ENCODE peak calls at places on chromosome 12, in five cellular contexts. D is NCI-H1417 treated with DMSO at 0.1 percent for 48 hours; Y is lung microvascular endothelial cell; G is NCI-H187; F is Jurkat, Clone E6-1. H is an unnamed sample.

GRCh38 chr12:29350080-29350479 is 30.9 kb downstream of the ERGIC2 start:
- DNase-seq in G (no peak), F (no peak), Y (peak; percentile 45), D (no peak), H (no peak)

GRCh38 chr12:46124848-46125619 is 134.7 kb upstream of the SCAF11 start:
- DNase-seq in F (peak; percentile 80), G (no peak), D (no peak), Y (peak; percentile 91), H (peak; percentile 65)

GRCh38 chr12:94805749-94806148 is 155.4 kb upstream of the TMCC3 start:
- DNase-seq in Y (peak; percentile 86), F (no peak), D (no peak), G (no peak), H (no peak)

GRCh38 chr12:39443704-39444234 is 849 bp upstream of the KIF21A start:
- DNase-seq in Y (no peak), G (peak; percentile 19), F (no peak), D (no peak), H (no peak)

GRCh38 chr12:119668315-119668651 is 350 bp downstream of the PRKAB1 start:
- DNase-seq in G (peak; percentile 39), D (no peak), Y (no peak), F (no peak), H (no peak)

GRCh38 chr12:54324617-54325441 is at the start of gene COPZ1:
- DNase-seq in D (peak; percentile 99), F (peak; percentile 100), G (peak; percentile 99), Y (peak; percentile 99), H (peak; percentile 100)

GRCh38 chr12:50865266-50865665 is 22.5 kb downstream of the TMPRSS12 start:
- DNase-seq in Y (no peak), F (no peak), D (no peak), G (no peak), H (no peak)

GRCh38 chr12:83826112-83826511 is 1086.5 kb downstream of the SLC6A15 start:
- DNase-seq in G (no peak), D (no peak), F (peak; percentile 34), Y (peak; percentile 11), H (no peak)

GRCh38 chr12:53501615-53502181 is 615 bp downstream of the TARBP2 start:
- DNase-seq in Y (no peak), D (no peak), F (no peak), G (no peak), H (no peak)

GRCh38 chr12:51970904-51971646 is 19.6 kb downstream of the ACVR1B start:
- DNase-seq in D (no peak), Y (peak; percentile 80), G (no peak), F (peak; percentile 65), H (no peak)

GRCh38 chr12:117204146-117204545 is 13.9 kb upstream of the FBXO21 start:
- DNase-seq in Y (no peak), D (no peak), G (no peak), F (no peak), H (no peak)

GRCh38 chr12:3033538-3033865 is 43.7 kb upstream of the TSPAN9 start:
- DNase-seq in G (no peak), Y (no peak), F (no peak), D (no peak), H (no peak)

GRCh38 chr12:34302131-34302885 is 280.0 kb downstream of the ALG10 start:
- DNase-seq in F (no peak), D (no peak), Y (no peak), G (no peak), H (no peak)

GRCh38 chr12:64030155-64030554 is 185.7 kb downstream of the SRGAP1 start:
- DNase-seq in D (no peak), Y (no peak), F (no peak), G (no peak), H (no peak)

GRCh38 chr12:6074979-6075585 is 49.4 kb downstream of the VWF start:
- DNase-seq in D (no peak), F (no peak), G (no peak), Y (peak; percentile 76), H (no peak)

GRCh38 chr12:67926063-67926462 is 63.2 kb upstream of the IFNG-AS1 start:
- DNase-seq in Y (no peak), G (no peak), F (no peak), D (no peak), H (no peak)

GRCh38 chr12:57620936-57621496 is 9.8 kb downstream of the ARHGEF25 start:
- DNase-seq in Y (no peak), F (no peak), G (no peak), D (no peak), H (no peak)

GRCh38 chr12:12951504-12951903 is 466 bp downstream of the GPRC5D start:
- DNase-seq in G (no peak), Y (no peak), F (no peak), D (no peak), H (no peak)